ENCODE peak calls at places on chromosome X, in eight cellular contexts. One of them, this sample, is unnamed.

GRCh38 chrX:28491941-28492340 is 95.3 kb upstream of the IL1RAPL1 start:
- DNase-seq in Peyer's patch: no peak
- DNase-seq in right lobe of liver: no peak
- DNase-seq in heart left ventricle: no peak
- DNase-seq in BE2C: no peak
- DNase-seq in left lung: no peak
- DNase-seq in lower lobe of right lung: no peak
- DNase-seq in DND-41: no peak
- DNase-seq in this sample: no peak

GRCh38 chrX:70289168-70289792 is 447 bp downstream of the PDZD11 start:
- DNase-seq in heart left ventricle: no peak
- DNase-seq in right lobe of liver: no peak
- DNase-seq in lower lobe of right lung: no peak
- DNase-seq in DND-41: no peak
- DNase-seq in BE2C: no peak
- DNase-seq in left lung: no peak
- DNase-seq in Peyer's patch: no peak
- DNase-seq in this sample: no peak

GRCh38 chrX:11908371-11908770 is 150.3 kb downstream of the MSL3 start:
- DNase-seq in BE2C: no peak
- DNase-seq in lower lobe of right lung: no peak
- DNase-seq in right lobe of liver: no peak
- DNase-seq in DND-41: no peak
- DNase-seq in left lung: no peak
- DNase-seq in Peyer's patch: no peak
- DNase-seq in heart left ventricle: no peak
- DNase-seq in this sample: no peak

GRCh38 chrX:15173411-15173810 is 96.5 kb downstream of the ASB9 start:
- DNase-seq in Peyer's patch: no peak
- DNase-seq in lower lobe of right lung: no peak
- DNase-seq in right lobe of liver: no peak
- DNase-seq in left lung: no peak
- DNase-seq in DND-41: no peak
- DNase-seq in heart left ventricle: no peak
- DNase-seq in BE2C: no peak
- DNase-seq in this sample: no peak

GRCh38 chrX:44596277-44596676 is 53.6 kb upstream of the FUNDC1 start:
- DNase-seq in left lung: no peak
- DNase-seq in heart left ventricle: no peak
- DNase-seq in BE2C: no peak
- DNase-seq in DND-41: no peak
- DNase-seq in Peyer's patch: no peak
- DNase-seq in right lobe of liver: no peak
- DNase-seq in lower lobe of right lung: no peak
- DNase-seq in this sample: no peak

GRCh38 chrX:72100051-72100755 is 31.5 kb downstream of the RTL5 start:
- DNase-seq in right lobe of liver: no peak
- DNase-seq in heart left ventricle: no peak
- DNase-seq in left lung: no peak
- DNase-seq in DND-41: no peak
- DNase-seq in Peyer's patch: no peak
- DNase-seq in lower lobe of right lung: no peak
- DNase-seq in BE2C: no peak
- DNase-seq in this sample: no peak

GRCh38 chrX:139559383-139560042 is 29.0 kb downstream of the F9 start:
- DNase-seq in left lung: no peak
- DNase-seq in right lobe of liver: no peak
- DNase-seq in BE2C: peak; percentile 4
- DNase-seq in heart left ventricle: no peak
- DNase-seq in DND-41: peak; percentile 5
- DNase-seq in Peyer's patch: no peak
- DNase-seq in lower lobe of right lung: no peak
- DNase-seq in this sample: no peak

GRCh38 chrX:101108293-101108692 is 10.3 kb downstream of the CENPI start:
- DNase-seq in DND-41: no peak
- DNase-seq in heart left ventricle: no peak
- DNase-seq in BE2C: no peak
- DNase-seq in right lobe of liver: no peak
- DNase-seq in Peyer's patch: no peak
- DNase-seq in left lung: no peak
- DNase-seq in lower lobe of right lung: no peak
- DNase-seq in this sample: no peak

GRCh38 chrX:30910124-30910860 is 21.2 kb upstream of the TAB3 start:
- DNase-seq in Peyer's patch: no peak
- DNase-seq in right lobe of liver: no peak
- DNase-seq in DND-41: no peak
- DNase-seq in lower lobe of right lung: no peak
- DNase-seq in left lung: no peak
- DNase-seq in BE2C: no peak
- DNase-seq in heart left ventricle: no peak
- DNase-seq in this sample: no peak

GRCh38 chrX:145865082-145865481 is 47.5 kb downstream of the SLITRK2 start:
- DNase-seq in DND-41: no peak
- DNase-seq in lower lobe of right lung: no peak
- DNase-seq in right lobe of liver: no peak
- DNase-seq in BE2C: no peak
- DNase-seq in Peyer's patch: no peak
- DNase-seq in left lung: no peak
- DNase-seq in heart left ventricle: no peak
- DNase-seq in this sample: no peak

GRCh38 chrX:26922278-26922677 is 540.9 kb downstream of the PPP4R3C start:
- DNase-seq in DND-41: no peak
- DNase-seq in BE2C: no peak
- DNase-seq in heart left ventricle: no peak
- DNase-seq in right lobe of liver: no peak
- DNase-seq in lower lobe of right lung: no peak
- DNase-seq in left lung: no peak
- DNase-seq in Peyer's patch: no peak
- DNase-seq in this sample: no peak

GRCh38 chrX:17939724-17940123 is 78.6 kb upstream of the RAI2 start:
- DNase-seq in right lobe of liver: no peak
- DNase-seq in left lung: no peak
- DNase-seq in BE2C: no peak
- DNase-seq in DND-41: no peak
- DNase-seq in lower lobe of right lung: no peak
- DNase-seq in Peyer's patch: no peak
- DNase-seq in heart left ventricle: no peak
- DNase-seq in this sample: no peak

DNA sequence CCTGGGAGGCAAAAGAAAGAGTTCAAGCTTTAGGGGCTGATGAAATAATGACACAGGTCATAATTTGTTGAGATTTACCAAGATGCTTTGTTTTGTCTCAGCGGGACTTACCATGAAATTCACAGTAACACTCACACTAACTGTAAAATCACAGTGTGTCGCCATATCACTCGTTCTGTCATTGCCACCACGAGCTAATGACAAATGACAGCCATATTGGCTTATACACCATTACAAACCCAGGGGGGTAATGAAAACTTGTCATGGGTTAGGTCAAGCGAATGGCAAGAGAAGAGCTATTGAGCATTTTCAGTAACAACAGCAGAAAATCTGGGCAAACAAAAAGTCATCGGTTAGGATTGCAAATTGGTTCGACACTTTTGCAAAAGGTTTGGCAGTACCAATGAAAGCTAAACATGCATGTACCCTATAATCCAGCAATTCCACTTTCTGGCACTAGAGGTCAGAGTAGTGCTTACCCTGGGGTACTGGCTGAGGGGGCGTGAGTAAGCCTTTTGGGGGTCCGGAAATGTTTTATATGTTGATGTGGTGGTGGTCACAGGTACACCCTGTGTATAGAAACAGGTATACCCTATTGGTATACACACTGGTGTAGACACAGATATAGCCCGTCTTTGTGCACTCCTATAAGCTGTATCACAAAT is 83.9 kb upstream of the RAI2 start:
- DNase-seq in DND-41: peak; percentile 14
- DNase-seq in right lobe of liver: no peak
- DNase-seq in heart left ventricle: no peak
- DNase-seq in left lung: no peak
- DNase-seq in Peyer's patch: no peak
- DNase-seq in BE2C: peak; percentile 25
- DNase-seq in lower lobe of right lung: no peak
- DNase-seq in this sample: no peak
- TF ChIP-seq CTCF in DND-41: peak; percentile 71
- TF ChIP-seq CTCF in right lobe of liver: peak; percentile 64
- TF ChIP-seq CTCF in heart left ventricle: peak; percentile 12
- TF ChIP-seq CTCF in left lung: peak; percentile 26
- TF ChIP-seq CTCF in Peyer's patch: peak; percentile 29
- TF ChIP-seq CTCF in BE2C: peak; percentile 67
- TF ChIP-seq CTCF in lower lobe of right lung: peak; percentile 36
- TF ChIP-seq CTCF in this sample: peak; percentile 19

DNA sequence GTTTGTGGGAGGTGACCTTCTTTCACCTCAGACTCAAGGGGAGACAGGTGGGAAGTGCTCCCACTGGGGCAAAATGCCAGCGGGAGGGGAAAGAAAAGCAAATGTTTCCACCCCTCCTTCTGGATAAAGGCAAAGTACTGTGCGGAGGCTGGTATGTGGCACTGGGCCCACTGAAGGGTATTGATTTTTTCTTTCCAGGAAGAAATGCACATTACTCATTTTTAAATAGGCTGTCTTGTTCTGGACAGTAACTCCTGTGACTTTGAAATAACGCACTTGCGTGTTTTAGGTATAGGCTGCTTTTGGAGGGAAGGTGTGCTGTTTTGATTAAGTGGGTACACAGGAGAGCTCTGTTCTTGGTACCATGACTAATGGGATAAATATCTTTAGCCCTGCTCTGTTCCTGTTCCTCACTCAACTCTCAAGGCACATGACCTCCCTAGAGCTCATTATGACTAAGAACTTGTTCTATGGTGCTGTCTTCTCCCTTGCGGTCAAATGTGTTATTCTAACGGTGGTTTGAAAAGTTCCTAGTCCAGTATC is 40.7 kb upstream of the MBTPS2 start:
- DNase-seq in right lobe of liver: peak; percentile 44
- DNase-seq in heart left ventricle: no peak
- DNase-seq in DND-41: no peak
- DNase-seq in BE2C: no peak
- DNase-seq in Peyer's patch: no peak
- DNase-seq in left lung: no peak
- DNase-seq in lower lobe of right lung: no peak
- DNase-seq in this sample: no peak
- H3K4me1 ChIP-seq in right lobe of liver: no peaks in the 10 kb centered on the region
- H3K4me1 ChIP-seq in heart left ventricle: peaks cover 2% of the 10 kb centered on the region
- H3K4me1 ChIP-seq in DND-41: no peaks in the 10 kb centered on the region
- H3K4me1 ChIP-seq in BE2C: no peaks in the 10 kb centered on the region
- H3K4me1 ChIP-seq in Peyer's patch: no peaks in the 10 kb centered on the region
- H3K4me1 ChIP-seq in left lung: no peaks in the 10 kb centered on the region
- H3K4me1 ChIP-seq in lower lobe of right lung: no peaks in the 10 kb centered on the region
- H3K4me1 ChIP-seq in this sample: peaks cover 3% of the 10 kb centered on the region

DNA sequence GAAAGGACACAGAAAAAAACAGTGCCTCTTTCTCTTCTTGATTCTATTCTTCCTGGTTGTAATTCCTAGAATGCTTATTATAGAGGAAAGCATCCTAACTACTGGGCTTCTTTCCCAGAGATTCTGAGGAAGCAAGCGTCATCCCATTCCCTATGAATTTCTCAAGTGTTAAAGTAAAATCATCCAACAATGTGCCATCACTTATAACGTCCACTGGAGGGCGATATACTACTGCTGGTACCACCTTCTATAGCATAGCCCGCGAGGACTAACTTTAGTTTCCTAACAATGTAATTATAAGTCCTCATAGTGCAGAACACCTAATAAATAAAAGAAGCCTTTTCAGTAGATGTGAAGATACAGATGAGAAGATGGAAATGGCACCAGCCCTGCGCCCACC is 4.4 kb downstream of the CENPVL3 start:
- DNase-seq in DND-41: no peak
- DNase-seq in left lung: no peak
- DNase-seq in BE2C: peak; percentile 3
- DNase-seq in lower lobe of right lung: no peak
- DNase-seq in Peyer's patch: no peak
- DNase-seq in right lobe of liver: no peak
- DNase-seq in heart left ventricle: no peak
- DNase-seq in this sample: no peak
- TF ChIP-seq CTCF in DND-41: peak; percentile 71
- TF ChIP-seq CTCF in left lung: peak; percentile 21
- TF ChIP-seq CTCF in BE2C: peak; percentile 66
- TF ChIP-seq CTCF in lower lobe of right lung: peak; percentile 41
- TF ChIP-seq CTCF in Peyer's patch: peak; percentile 40
- TF ChIP-seq CTCF in right lobe of liver: peak; percentile 46
- TF ChIP-seq CTCF in heart left ventricle: peak; percentile 25
- TF ChIP-seq CTCF in this sample: peak; percentile 37

GRCh38 chrX:40100141-40100536 is 2.4 kb upstream of the BCOR start:
- DNase-seq in Peyer's patch: no peak
- DNase-seq in DND-41: no peak
- DNase-seq in lower lobe of right lung: peak; percentile 60
- DNase-seq in heart left ventricle: no peak
- DNase-seq in right lobe of liver: peak; percentile 46
- DNase-seq in BE2C: no peak
- DNase-seq in left lung: no peak
- DNase-seq in this sample: no peak

GRCh38 chrX:40099046-40099968 is 1.5 kb upstream of the BCOR start:
- DNase-seq in heart left ventricle: peak; percentile 38
- DNase-seq in right lobe of liver: peak; percentile 48
- DNase-seq in DND-41: peak; percentile 73
- DNase-seq in BE2C: peak; percentile 56
- DNase-seq in Peyer's patch: peak; percentile 78
- DNase-seq in lower lobe of right lung: peak; percentile 57
- DNase-seq in left lung: peak; percentile 54
- DNase-seq in this sample: peak; percentile 61

GRCh38 chrX:40102393-40103381 is 4.9 kb upstream of the BCOR start:
- DNase-seq in left lung: no peak
- DNase-seq in Peyer's patch: no peak
- DNase-seq in heart left ventricle: no peak
- DNase-seq in DND-41: no peak
- DNase-seq in lower lobe of right lung: no peak
- DNase-seq in BE2C: no peak
- DNase-seq in right lobe of liver: no peak
- DNase-seq in this sample: no peak

GRCh38 chrX:40101430-40101802 is 3.7 kb upstream of the BCOR start:
- DNase-seq in Peyer's patch: no peak
- DNase-seq in lower lobe of right lung: no peak
- DNase-seq in heart left ventricle: no peak
- DNase-seq in right lobe of liver: no peak
- DNase-seq in DND-41: no peak
- DNase-seq in left lung: no peak
- DNase-seq in BE2C: no peak
- DNase-seq in this sample: no peak

DNA sequence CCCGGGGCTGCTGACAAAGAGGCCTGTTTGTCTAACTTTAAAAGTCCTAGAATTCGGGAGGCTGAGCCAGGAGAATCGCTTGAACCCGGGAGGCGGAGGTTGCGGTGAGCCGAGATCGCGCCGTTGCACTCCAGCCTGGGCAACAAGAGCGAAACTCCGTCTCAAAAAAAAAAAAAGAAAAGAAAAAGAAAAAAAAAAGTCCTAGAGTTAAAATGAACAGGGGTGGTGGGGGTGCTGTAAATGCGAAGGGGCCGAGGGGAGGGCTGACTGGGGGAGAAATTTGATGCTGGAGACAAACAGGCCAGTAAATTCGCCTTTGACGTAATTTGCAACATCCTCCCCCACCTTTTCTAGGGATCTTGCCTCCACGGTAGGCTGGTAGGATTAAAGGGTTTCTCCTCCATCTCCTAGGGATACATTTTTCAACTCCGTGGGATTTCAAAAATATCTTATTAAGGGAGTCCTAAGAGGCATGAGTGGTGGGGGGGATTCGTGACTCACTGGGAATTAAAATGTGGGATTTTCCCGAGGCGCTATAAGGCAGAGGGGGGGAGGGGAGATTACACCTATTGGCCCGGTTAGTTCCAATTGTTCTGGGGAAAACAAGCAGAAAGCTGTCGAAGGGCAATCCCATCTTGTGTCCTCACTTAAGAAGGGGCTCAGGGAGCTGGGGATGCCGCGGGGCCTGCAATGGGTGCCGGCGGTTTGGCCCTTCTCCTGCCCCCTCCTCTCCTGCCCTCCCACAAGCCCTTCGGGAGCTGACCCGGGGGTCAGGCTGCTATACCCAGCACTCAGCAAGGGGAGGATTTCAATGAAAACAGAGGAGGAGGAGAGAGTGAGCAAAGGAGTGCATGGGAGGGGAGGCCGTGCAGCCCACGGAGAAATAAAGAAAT is 3.0 kb upstream of the BCOR start:
- DNase-seq in heart left ventricle: no peak
- DNase-seq in lower lobe of right lung: no peak
- DNase-seq in BE2C: no peak
- DNase-seq in Peyer's patch: no peak
- DNase-seq in DND-41: no peak
- DNase-seq in left lung: no peak
- DNase-seq in right lobe of liver: no peak
- DNase-seq in this sample: no peak
- H3K4me1 ChIP-seq in heart left ventricle: peaks cover 11% of the 10 kb centered on the region
- H3K4me1 ChIP-seq in lower lobe of right lung: peaks cover 14% of the 10 kb centered on the region
- H3K4me1 ChIP-seq in BE2C: peaks cover 6% of the 10 kb centered on the region
- H3K4me1 ChIP-seq in Peyer's patch: no peaks in the 10 kb centered on the region
- H3K4me1 ChIP-seq in DND-41: peaks cover 20% of the 10 kb centered on the region
- H3K4me1 ChIP-seq in left lung: peaks cover 27% of the 10 kb centered on the region
- H3K4me1 ChIP-seq in right lobe of liver: no peaks in the 10 kb centered on the region
- H3K4me1 ChIP-seq in this sample: peaks cover 5% of the 10 kb centered on the region

This sample was measured in psoas muscle.